ENCODE peak calls at places on chromosomes 11 and 22, in four cellular contexts. One of them, this sample, is unnamed.

GRCh38 chr11:23455291-23455864 is 595.1 kb upstream of the CCDC179 start:
- DNase-seq in CD8-positive, alpha-beta T cell: no peak
- DNase-seq in AG10803: no peak
- DNase-seq in astrocyte of the cerebellum: no peak
- DNase-seq in this sample: no peak

GRCh38 chr11:105720096-105720495 is 110.2 kb downstream of the GRIA4 start:
- DNase-seq in astrocyte of the cerebellum: no peak
- DNase-seq in CD8-positive, alpha-beta T cell: no peak
- DNase-seq in AG10803: no peak
- DNase-seq in this sample: no peak

GRCh38 chr11:35160902-35161585 is 22.1 kb downstream of the CD44 start:
- DNase-seq in astrocyte of the cerebellum: no peak
- DNase-seq in AG10803: peak
- DNase-seq in CD8-positive, alpha-beta T cell: no peak
- DNase-seq in this sample: no peak

GRCh38 chr11:114193730-114194674 is 102.2 kb upstream of the NNMT start:
- DNase-seq in astrocyte of the cerebellum: no peak
- DNase-seq in CD8-positive, alpha-beta T cell: no peak
- DNase-seq in AG10803: no peak
- DNase-seq in this sample: peak

GRCh38 chr11:46711288-46711687 is 7.7 kb upstream of the F2 start:
- DNase-seq in CD8-positive, alpha-beta T cell: no peak
- DNase-seq in AG10803: peak
- DNase-seq in astrocyte of the cerebellum: no peak
- DNase-seq in this sample: peak

GRCh38 chr22:50551160-50551752 is 5.6 kb downstream of the KLHDC7B start:
- DNase-seq in AG10803: no peak
- DNase-seq in astrocyte of the cerebellum: no peak
- DNase-seq in CD8-positive, alpha-beta T cell: no peak
- DNase-seq in this sample: peak

GRCh38 chr11:114440121-114440860 is 1.0 kb downstream of the REXO2 start:
- DNase-seq in CD8-positive, alpha-beta T cell: no peak
- DNase-seq in astrocyte of the cerebellum: no peak
- DNase-seq in AG10803: peak
- DNase-seq in this sample: peak

GRCh38 chr11:95585071-95585751 is 204.4 kb downstream of the FAM76B start:
- DNase-seq in CD8-positive, alpha-beta T cell: no peak
- DNase-seq in astrocyte of the cerebellum: no peak
- DNase-seq in AG10803: peak
- DNase-seq in this sample: no peak

GRCh38 chr11:119907934-119908760 is 179.1 kb upstream of the NECTIN1 start:
- DNase-seq in CD8-positive, alpha-beta T cell: no peak
- DNase-seq in AG10803: no peak
- DNase-seq in astrocyte of the cerebellum: no peak
- DNase-seq in this sample: no peak

GRCh38 chr11:11901917-11902316 is 60.1 kb downstream of the USP47 start:
- DNase-seq in CD8-positive, alpha-beta T cell: no peak
- DNase-seq in astrocyte of the cerebellum: no peak
- DNase-seq in AG10803: no peak
- DNase-seq in this sample: no peak

DNA sequence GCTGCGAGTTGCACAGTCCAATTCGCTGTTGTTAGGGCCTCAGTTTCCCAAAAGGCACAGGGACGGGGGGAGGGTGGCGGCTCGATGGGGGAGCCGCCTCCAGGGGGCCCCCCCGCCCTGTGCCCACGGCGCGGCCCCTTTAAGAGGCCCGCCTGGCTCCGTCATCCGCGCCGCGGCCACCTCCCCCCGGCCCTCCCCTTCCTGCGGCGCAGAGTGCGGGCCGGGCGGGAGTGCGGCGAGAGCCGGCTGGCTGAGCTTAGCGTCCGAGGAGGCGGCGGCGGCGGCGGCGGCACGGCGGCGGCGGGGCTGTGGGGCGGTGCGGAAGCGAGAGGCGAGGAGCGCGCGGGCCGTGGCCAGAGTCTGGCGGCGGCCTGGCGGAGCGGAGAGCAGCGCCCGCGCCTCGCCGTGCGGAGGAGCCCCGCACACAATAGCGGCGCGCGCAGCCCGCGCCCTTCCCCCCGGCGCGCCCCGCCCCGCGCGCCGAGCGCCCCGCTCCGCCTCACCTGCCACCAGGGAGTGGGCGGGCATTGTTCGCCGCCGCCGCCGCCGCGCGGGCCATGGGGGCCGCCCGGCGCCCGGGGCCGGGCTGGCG is at the start of gene BCR:
- DNase-seq in astrocyte of the cerebellum: no peak
- DNase-seq in AG10803: peak
- DNase-seq in CD8-positive, alpha-beta T cell: peak
- DNase-seq in this sample: peak
- TF ChIP-seq CTCF in astrocyte of the cerebellum: no peak
- TF ChIP-seq CTCF in AG10803: no peak
- TF ChIP-seq CTCF in CD8-positive, alpha-beta T cell: no peak
- TF ChIP-seq CTCF in this sample: no peak

DNA sequence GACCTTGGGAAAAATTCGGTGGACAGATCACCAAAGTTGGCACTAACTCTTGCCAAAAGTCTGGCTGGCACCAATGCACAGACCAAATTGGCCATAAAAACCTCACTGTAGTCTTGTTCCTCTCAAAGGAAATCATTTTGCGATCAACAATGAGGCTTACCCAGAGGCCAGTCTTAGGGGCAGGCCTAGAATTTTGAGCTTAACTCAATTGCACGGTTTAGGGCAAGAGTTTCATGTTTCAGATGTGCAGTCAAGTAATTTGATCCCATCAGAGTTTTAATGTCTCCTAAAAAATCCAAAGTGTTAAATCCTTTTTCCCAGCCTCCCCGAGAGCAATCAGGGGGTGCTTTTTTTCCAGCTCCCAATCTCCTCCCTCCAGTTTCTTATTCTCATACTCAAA is 19.0 kb downstream of the MPPED2 start:
- DNase-seq in AG10803: no peak
- DNase-seq in CD8-positive, alpha-beta T cell: no peak
- DNase-seq in astrocyte of the cerebellum: no peak
- DNase-seq in this sample: no peak
- TF ChIP-seq CTCF in AG10803: no peak
- TF ChIP-seq CTCF in CD8-positive, alpha-beta T cell: no peak
- TF ChIP-seq CTCF in astrocyte of the cerebellum: no peak
- TF ChIP-seq CTCF in this sample: no peak

GRCh38 chr11:33185756-33186155 is 24.5 kb upstream of the CSTF3 start:
- DNase-seq in CD8-positive, alpha-beta T cell: no peak
- DNase-seq in AG10803: no peak
- DNase-seq in astrocyte of the cerebellum: no peak
- DNase-seq in this sample: no peak
- TF ChIP-seq CTCF in CD8-positive, alpha-beta T cell: no peak
- TF ChIP-seq CTCF in AG10803: no peak
- TF ChIP-seq CTCF in astrocyte of the cerebellum: no peak
- TF ChIP-seq CTCF in this sample: no peak

GRCh38 chr22:37726240-37726887 is 29.5 kb downstream of the TRIOBP start:
- DNase-seq in astrocyte of the cerebellum: no peak
- DNase-seq in CD8-positive, alpha-beta T cell: no peak
- DNase-seq in AG10803: peak
- DNase-seq in this sample: peak
- TF ChIP-seq CTCF in astrocyte of the cerebellum: peak
- TF ChIP-seq CTCF in CD8-positive, alpha-beta T cell: no peak
- TF ChIP-seq CTCF in AG10803: peak
- TF ChIP-seq CTCF in this sample: peak

GRCh38 chr11:17730608-17731462 is 3.7 kb upstream of the KCNC1 start:
- DNase-seq in AG10803: peak
- DNase-seq in astrocyte of the cerebellum: peak
- DNase-seq in CD8-positive, alpha-beta T cell: peak
- DNase-seq in this sample: peak
- TF ChIP-seq CTCF in AG10803: peak
- TF ChIP-seq CTCF in astrocyte of the cerebellum: peak
- TF ChIP-seq CTCF in CD8-positive, alpha-beta T cell: peak
- TF ChIP-seq CTCF in this sample: peak

DNA sequence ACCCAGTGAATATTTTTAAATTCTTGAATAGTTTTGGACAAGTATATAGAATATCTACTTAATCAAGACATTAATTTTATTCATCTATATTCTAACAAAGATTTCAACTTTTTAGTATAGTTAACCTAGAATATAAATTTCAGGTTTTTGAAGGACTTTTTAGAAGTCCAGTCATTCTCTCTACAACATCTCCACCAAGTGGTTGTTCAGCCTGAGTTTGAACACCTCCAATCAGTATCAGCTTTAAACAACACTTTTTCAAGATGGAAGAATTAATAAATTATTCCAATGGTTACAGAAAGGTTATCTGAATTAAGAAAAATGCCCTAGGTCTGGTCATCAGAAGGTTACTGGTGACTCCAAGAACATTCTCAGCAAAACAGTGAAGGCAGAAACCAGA is 31.8 kb downstream of the EIF3M start:
- DNase-seq in CD8-positive, alpha-beta T cell: no peak
- DNase-seq in AG10803: peak
- DNase-seq in astrocyte of the cerebellum: peak
- DNase-seq in this sample: peak
- TF ChIP-seq CTCF in CD8-positive, alpha-beta T cell: no peak
- TF ChIP-seq CTCF in AG10803: peak
- TF ChIP-seq CTCF in astrocyte of the cerebellum: peak
- TF ChIP-seq CTCF in this sample: peak

DNA sequence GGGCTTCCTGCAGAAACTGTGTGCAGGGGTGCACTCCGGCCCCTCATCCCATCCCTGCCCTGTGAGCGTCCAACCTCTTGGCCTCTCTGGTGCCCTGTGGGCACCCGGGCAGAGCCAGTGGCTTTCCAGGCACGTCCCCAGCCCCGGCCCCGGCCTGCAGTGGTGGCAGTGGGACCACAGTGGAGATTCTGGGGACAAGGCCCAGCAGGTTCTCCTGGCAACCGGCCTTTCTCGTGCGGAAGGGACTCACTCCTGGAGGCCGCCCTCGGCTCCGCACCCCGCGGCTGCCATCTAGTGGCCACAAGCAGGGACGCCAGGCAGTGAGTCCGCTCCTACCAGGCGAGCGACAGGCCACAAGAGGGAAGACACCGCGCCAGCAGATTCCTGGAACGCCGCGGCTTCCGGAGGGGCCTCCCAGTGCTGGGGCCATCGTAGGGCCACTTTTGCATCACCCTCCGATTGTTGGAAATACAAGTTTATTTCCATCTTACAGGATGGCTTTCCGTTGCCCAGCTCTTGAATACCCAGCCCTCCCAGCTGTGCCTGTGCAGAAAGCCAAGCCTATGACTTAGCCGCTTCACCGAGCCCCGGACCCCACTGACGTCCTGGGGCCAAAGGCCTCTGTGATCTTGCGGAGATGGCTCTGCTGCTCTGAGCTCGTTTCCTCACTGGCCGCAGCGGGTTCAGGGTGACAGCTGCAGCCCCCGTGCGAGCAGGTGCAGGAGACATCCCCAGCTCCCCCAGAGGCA is 357.3 kb downstream of the CTTN start:
- DNase-seq in astrocyte of the cerebellum: peak
- DNase-seq in CD8-positive, alpha-beta T cell: peak
- DNase-seq in AG10803: peak
- DNase-seq in this sample: peak
- TF ChIP-seq CTCF in astrocyte of the cerebellum: peak
- TF ChIP-seq CTCF in CD8-positive, alpha-beta T cell: peak
- TF ChIP-seq CTCF in AG10803: peak
- TF ChIP-seq CTCF in this sample: peak

GRCh38 chr22:48577014-48577690 is 1250.5 kb downstream of the BRD1 start:
- DNase-seq in CD8-positive, alpha-beta T cell: no peak
- DNase-seq in astrocyte of the cerebellum: no peak
- DNase-seq in AG10803: no peak
- DNase-seq in this sample: no peak

GRCh38 chr22:48575567-48576332 is 1251.9 kb downstream of the BRD1 start:
- DNase-seq in astrocyte of the cerebellum: no peak
- DNase-seq in CD8-positive, alpha-beta T cell: no peak
- DNase-seq in AG10803: no peak
- DNase-seq in this sample: no peak

GRCh38 chr22:48577691-48578090 is 1250.0 kb downstream of the BRD1 start:
- DNase-seq in astrocyte of the cerebellum: no peak
- DNase-seq in AG10803: no peak
- DNase-seq in CD8-positive, alpha-beta T cell: no peak
- DNase-seq in this sample: no peak

GRCh38 chr22:48574776-48575566 is 1252.7 kb downstream of the BRD1 start:
- DNase-seq in astrocyte of the cerebellum: no peak
- DNase-seq in CD8-positive, alpha-beta T cell: no peak
- DNase-seq in AG10803: peak
- DNase-seq in this sample: no peak

DNA sequence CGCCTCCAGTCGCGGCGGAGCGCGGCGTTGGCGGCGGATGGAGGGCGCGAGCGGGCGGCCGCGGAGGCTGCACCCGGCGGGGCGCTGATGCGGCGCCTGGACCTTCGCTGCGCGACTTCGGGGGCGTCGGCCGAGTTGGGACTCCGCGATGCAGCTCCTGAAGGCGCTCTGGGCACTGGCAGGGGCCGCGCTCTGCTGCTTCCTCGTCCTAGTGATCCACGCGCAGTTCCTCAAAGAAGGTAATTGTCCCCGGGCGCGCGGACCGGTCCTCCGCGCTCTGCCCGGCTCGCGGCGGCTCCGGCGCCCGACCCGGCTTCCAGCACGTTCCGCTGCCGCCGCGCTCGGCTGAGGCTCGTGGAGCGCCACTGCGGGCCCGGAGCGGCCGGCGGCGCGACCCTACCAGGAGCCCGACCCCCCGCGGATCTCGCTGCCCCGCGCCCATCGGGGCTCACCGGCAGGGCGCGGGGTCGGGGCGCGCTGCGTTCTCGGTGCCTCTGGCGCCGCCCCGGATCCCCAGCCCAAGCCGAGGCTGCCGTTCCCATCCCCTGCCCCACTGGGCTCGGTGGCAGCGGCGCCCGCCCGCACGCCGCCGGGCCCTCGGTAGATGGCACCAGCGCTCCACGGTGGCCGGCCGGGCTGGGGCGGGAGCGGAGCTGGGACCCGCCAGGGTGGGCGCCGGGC is 1251.2 kb downstream of the BRD1 start:
- DNase-seq in AG10803: peak
- DNase-seq in CD8-positive, alpha-beta T cell: no peak
- DNase-seq in astrocyte of the cerebellum: no peak
- DNase-seq in this sample: no peak
- TF ChIP-seq CTCF in AG10803: peak
- TF ChIP-seq CTCF in CD8-positive, alpha-beta T cell: no peak
- TF ChIP-seq CTCF in astrocyte of the cerebellum: peak
- TF ChIP-seq CTCF in this sample: no peak

GRCh38 chr11:13287026-13287425 is 9.4 kb downstream of the BMAL1 start:
- DNase-seq in CD8-positive, alpha-beta T cell: no peak
- DNase-seq in astrocyte of the cerebellum: no peak
- DNase-seq in AG10803: no peak
- DNase-seq in this sample: no peak

GRCh38 chr11:13287681-13288080 is 10.1 kb downstream of the BMAL1 start:
- DNase-seq in CD8-positive, alpha-beta T cell: no peak
- DNase-seq in astrocyte of the cerebellum: no peak
- DNase-seq in AG10803: no peak
- DNase-seq in this sample: no peak

GRCh38 chr11:13290221-13290980 is 12.8 kb downstream of the BMAL1 start:
- DNase-seq in astrocyte of the cerebellum: no peak
- DNase-seq in AG10803: no peak
- DNase-seq in CD8-positive, alpha-beta T cell: no peak
- DNase-seq in this sample: no peak

GRCh38 chr11:13288375-13289029 is 10.9 kb downstream of the BMAL1 start:
- DNase-seq in CD8-positive, alpha-beta T cell: no peak
- DNase-seq in astrocyte of the cerebellum: no peak
- DNase-seq in AG10803: no peak
- DNase-seq in this sample: no peak

GRCh38 chr11:13289081-13289480 is 11.5 kb downstream of the BMAL1 start:
- DNase-seq in CD8-positive, alpha-beta T cell: no peak
- DNase-seq in astrocyte of the cerebellum: peak
- DNase-seq in AG10803: no peak
- DNase-seq in this sample: peak
- TF ChIP-seq CTCF in CD8-positive, alpha-beta T cell: no peak
- TF ChIP-seq CTCF in astrocyte of the cerebellum: peak
- TF ChIP-seq CTCF in AG10803: no peak
- TF ChIP-seq CTCF in this sample: no peak

This sample was measured in fibroblast of villous mesenchyme.